ENCODE peak calls at places on chromosomes 2 and 18, in eight cellular contexts. K, T, D, H, W, J, B and O are unnamed samples.

GRCh38 chr2:188381614-188382013 is 89.9 kb downstream of the GULP1 start:
- DNase-seq in D (no peak), H (no peak), B (no peak), K (peak), W (peak), J (no peak), T (peak), O (no peak)

GRCh38 chr2:9053534-9053931 is 50.0 kb upstream of the MBOAT2 start:
- DNase-seq in T (no peak), D (no peak), H (no peak), W (peak), K (no peak), J (no peak), B (no peak), O (no peak)

GRCh38 chr2:165529130-165529529 is 59.6 kb downstream of the CSRNP3 start:
- DNase-seq in W (peak), D (peak), T (no peak), J (no peak), H (no peak), B (no peak), K (no peak), O (no peak)

GRCh38 chr18:80228051-80228848 is 19.1 kb downstream of the PARD6G start:
- DNase-seq in J (no peak), H (no peak), T (no peak), B (no peak), W (no peak), D (no peak), K (no peak), O (no peak)

GRCh38 chr2:96729748-96730147 is 10.1 kb downstream of the LMAN2L start:
- DNase-seq in B (no peak), J (no peak), T (no peak), H (no peak), K (no peak), W (no peak), D (no peak), O (no peak)

GRCh38 chr2:55283083-55283482 is 14.1 kb upstream of the MTIF2 start:
- DNase-seq in K (no peak), T (no peak), H (no peak), D (no peak), B (no peak), J (no peak), W (no peak), O (no peak)

GRCh38 chr2:174764281-174765063 is at the start of gene CHRNA1:
- DNase-seq in J (no peak), K (no peak), H (no peak), T (no peak), W (peak), B (no peak), D (peak), O (no peak)

GRCh38 chr2:108215794-108216211 is 24.0 kb upstream of the SULT1C3 start:
- DNase-seq in H (no peak), D (peak), K (no peak), T (peak), J (no peak), W (peak), B (no peak), O (no peak)

GRCh38 chr2:156380117-156380645 is 47.7 kb upstream of the NR4A2 start:
- DNase-seq in D (peak), K (no peak), B (no peak), T (no peak), H (no peak), W (no peak), J (no peak), O (peak)

GRCh38 chr18:68262697-68263293 is 452.1 kb downstream of the TMX3 start:
- DNase-seq in K (peak), J (no peak), B (no peak), T (peak), H (no peak), D (peak), W (peak), O (no peak)

GRCh38 chr18:5146093-5146492 is 51.0 kb downstream of the AKAIN1 start:
- DNase-seq in D (no peak), K (no peak), B (no peak), H (no peak), T (no peak), W (no peak), J (no peak), O (no peak)

GRCh38 chr2:58512878-58513277 is 271.8 kb upstream of the FANCL start:
- DNase-seq in B (no peak), D (no peak), K (no peak), H (no peak), W (no peak), T (no peak), J (no peak), O (no peak)

GRCh38 chr2:78896536-78896935 is 129.0 kb upstream of the REG3G start:
- DNase-seq in H (no peak), T (peak), D (no peak), J (no peak), B (no peak), W (no peak), K (no peak), O (no peak)

GRCh38 chr2:70190086-70190412 is 770 bp downstream of the C2orf42 start:
- DNase-seq in H (no peak), D (peak), B (no peak), K (no peak), J (no peak), T (no peak), W (no peak), O (no peak)

GRCh38 chr2:213091765-213092164 is 59.6 kb downstream of the IKZF2 start:
- DNase-seq in H (no peak), W (no peak), T (no peak), D (no peak), J (no peak), K (no peak), B (no peak), O (no peak)

GRCh38 chr2:62321370-62321769 is 125.5 kb downstream of the B3GNT2 start:
- DNase-seq in T (no peak), B (no peak), J (no peak), H (no peak), W (no peak), K (no peak), D (no peak), O (no peak)

DNA sequence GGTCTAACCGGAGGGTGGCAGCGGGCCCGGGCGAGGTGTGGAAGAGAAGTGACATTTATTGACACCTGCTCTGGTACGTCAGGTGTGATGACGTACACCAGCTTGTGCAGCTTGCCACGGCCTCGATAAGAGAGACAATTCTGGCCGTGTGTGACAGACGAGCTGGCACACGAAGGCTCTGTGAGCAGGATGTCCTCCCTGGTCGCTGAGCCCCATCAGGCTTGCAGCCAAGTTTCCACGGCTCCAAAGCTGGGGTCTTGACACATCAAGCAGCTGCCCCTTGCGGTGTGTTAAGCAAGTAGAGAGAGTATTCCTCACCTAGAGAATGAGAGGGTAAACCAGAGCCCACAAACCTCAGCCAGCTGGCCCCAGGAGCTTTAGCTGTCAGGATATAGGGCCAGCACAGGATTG is 30.6 kb downstream of the TOGARAM2 start:
- DNase-seq in J (peak), D (no peak), H (no peak), B (no peak), K (no peak), W (no peak), T (no peak), O (no peak)
- TF ChIP-seq CTCF in J (no peak), D (peak), H (no peak), B (no peak), K (peak), W (no peak), T (no peak), O (no peak)

GRCh38 chr18:75350857-75351256 is 76.6 kb downstream of the SMIM21 start:
- DNase-seq in D (no peak), J (no peak), H (no peak), K (no peak), B (no peak), T (no peak), W (no peak), O (no peak)
- H3K4me3 ChIP-seq in D (no peak), J (no peak), H (no peak), K (no peak), B (no peak), T (no peak), W (no peak), O (no peak)

GRCh38 chr2:155372969-155373368 is 674.5 kb downstream of the KCNJ3 start:
- DNase-seq in B (no peak), W (peak), H (no peak), D (no peak), K (no peak), J (no peak), T (peak), O (no peak)
- TF ChIP-seq CTCF in B (no peak), W (no peak), H (no peak), D (no peak), K (no peak), J (no peak), T (peak), O (no peak)

GRCh38 chr2:73970268-73970803 is 14.4 kb upstream of the TET3 start:
- DNase-seq in T (no peak), D (no peak), B (no peak), W (no peak), K (no peak), H (no peak), J (no peak), O (no peak)
- H3K4me3 ChIP-seq in T (no peak), D (no peak), B (no peak), W (no peak), K (no peak), H (no peak), J (no peak), O (no peak)

DNA sequence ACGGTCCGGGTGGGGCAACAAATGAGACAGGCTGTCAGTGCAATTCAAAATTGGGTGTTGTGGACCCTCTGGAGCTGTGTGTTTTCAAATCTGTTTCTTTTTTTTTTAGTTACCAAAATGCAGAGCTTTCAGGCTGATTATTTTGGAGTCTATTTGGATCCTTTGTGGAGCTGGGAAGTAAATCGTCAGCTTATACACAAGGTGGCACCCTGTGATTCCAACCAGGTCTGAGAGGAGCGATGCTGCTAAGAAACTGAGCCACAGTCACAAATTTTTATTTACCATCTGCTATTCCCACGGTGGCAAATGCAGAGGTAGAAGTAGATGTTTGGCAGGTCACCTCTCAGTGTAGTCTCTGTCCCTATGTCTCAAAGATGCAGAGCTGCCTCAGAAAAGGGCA is 3.8 kb upstream of the EPC2 start:
- DNase-seq in H (no peak), D (no peak), T (peak), K (no peak), W (peak), J (no peak), B (no peak), O (no peak)
- TF ChIP-seq CTCF in H (no peak), D (peak), T (peak), K (peak), W (peak), J (no peak), B (no peak), O (no peak)